ENCODE peak calls at places on chromosomes 12 and 14, in seven cellular contexts. C, W, U, O, G, D and S are unnamed samples.

GRCh38 chr12:105031061-105031807 is 45.1 kb downstream of the NOPCHAP1 start:
- DNase-seq in G (no peak), O (no peak), C (no peak), U (no peak), D (no peak), W (no peak), S (no peak)

GRCh38 chr12:40149673-40150260 is 43.9 kb upstream of the SLC2A13 start:
- DNase-seq in G (no peak), U (no peak), W (no peak), D (no peak), C (no peak), O (no peak), S (no peak)

GRCh38 chr12:11853126-11853525 is 203.7 kb downstream of the ETV6 start:
- DNase-seq in O (no peak), C (no peak), G (no peak), U (no peak), D (no peak), W (no peak), S (no peak)

GRCh38 chr12:51118706-51119105 is 35.3 kb upstream of the CSRNP2 start:
- DNase-seq in U (peak; percentile 86), G (no peak), C (no peak), O (no peak), D (no peak), W (peak; percentile 84), S (no peak)

GRCh38 chr12:57765003-57765697 is 1.7 kb downstream of the CYP27B1 start:
- DNase-seq in U (no peak), O (peak; percentile 68), D (peak; percentile 73), C (peak; percentile 65), G (no peak), W (peak; percentile 17), S (peak; percentile 47)

GRCh38 chr12:67415473-67415872 is 146.3 kb downstream of the CAND1 start:
- DNase-seq in U (peak; percentile 22), G (no peak), W (peak; percentile 27), O (peak; percentile 15), C (peak; percentile 34), D (peak; percentile 65), S (no peak)

GRCh38 chr12:51788876-51789275 is 59.6 kb downstream of the FIGNL2 start:
- DNase-seq in G (no peak), W (peak; percentile 80), U (no peak), C (no peak), O (no peak), D (no peak), S (no peak)

GRCh38 chr12:109346920-109347319 is 780 bp upstream of the MYO1H start:
- DNase-seq in O (no peak), U (no peak), D (no peak), W (no peak), C (peak; percentile 36), G (no peak), S (no peak)

GRCh38 chr12:52837341-52837741 is 3.2 kb upstream of the KRT79 start:
- DNase-seq in O (peak; percentile 23), G (no peak), D (no peak), C (peak; percentile 80), W (peak; percentile 91), U (no peak), S (no peak)

GRCh38 chr12:10363922-10364838 is 25.7 kb downstream of the KLRK1 start:
- DNase-seq in D (peak; percentile 41), U (no peak), O (no peak), W (peak; percentile 41), G (no peak), C (peak; percentile 60), S (no peak)

GRCh38 chr12:10363665-10363921 is 26.2 kb downstream of the KLRK1 start:
- DNase-seq in W (no peak), O (no peak), G (no peak), D (no peak), U (no peak), C (no peak), S (no peak)

GRCh38 chr12:10366875-10367274 is 23.0 kb downstream of the KLRK1 start:
- DNase-seq in D (no peak), U (no peak), C (peak; percentile 74), W (no peak), O (no peak), G (no peak), S (no peak)

GRCh38 chr12:10364839-10365681 is 24.8 kb downstream of the KLRK1 start:
- DNase-seq in D (peak; percentile 45), G (no peak), C (peak; percentile 83), U (peak; percentile 71), W (peak; percentile 84), O (peak; percentile 72), S (no peak)

DNA sequence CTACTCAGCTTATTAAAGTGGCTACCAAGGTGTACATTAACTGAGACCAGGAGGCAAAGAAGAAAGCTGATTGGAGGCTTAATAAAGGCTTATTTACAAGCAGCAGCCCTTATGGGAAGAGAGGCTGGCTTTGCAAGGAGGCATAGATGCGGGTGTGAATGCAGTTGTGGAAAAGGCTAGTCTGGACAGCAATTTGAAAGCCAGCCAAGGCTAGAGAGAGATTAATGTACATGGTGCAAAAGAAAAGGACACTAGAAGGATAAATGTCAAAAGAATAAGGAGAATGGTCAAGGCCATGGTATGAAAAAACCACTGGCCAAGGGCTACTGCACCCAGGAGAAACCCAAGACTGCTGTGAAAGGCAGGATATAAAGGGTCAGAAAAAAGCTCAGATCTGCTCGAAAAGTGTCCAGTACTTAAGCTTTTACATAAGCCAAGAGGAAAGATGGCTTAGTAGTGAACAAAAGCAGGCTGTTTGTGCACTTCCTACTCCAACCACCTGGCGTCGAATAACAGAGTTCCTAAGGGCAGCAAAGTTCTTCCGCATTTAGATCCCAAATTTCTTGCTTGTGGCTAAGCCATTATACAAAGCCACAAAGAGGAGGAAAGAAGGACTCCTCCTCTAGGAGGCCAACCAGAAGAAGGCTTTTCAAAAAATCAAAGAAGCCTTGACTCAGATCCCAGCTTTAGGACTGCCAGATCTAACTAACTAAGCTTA is 24.0 kb downstream of the KLRK1 start:
- DNase-seq in G (no peak), W (peak; percentile 33), U (peak; percentile 26), O (no peak), D (peak; percentile 3), C (peak; percentile 25), S (no peak)
- TF ChIP-seq CTCF in G (peak; percentile 55), W (peak; percentile 17), U (peak; percentile 44), O (peak; percentile 17), D (no peak), C (no peak), S (no peak)

GRCh38 chr12:32756476-32757158 is 920 bp upstream of the YARS2 start:
- DNase-seq in C (no peak), D (peak; percentile 40), G (no peak), O (no peak), W (no peak), U (no peak), S (no peak)
- TF ChIP-seq CTCF in C (no peak), D (no peak), G (no peak), O (no peak), W (no peak), U (no peak), S (no peak)

DNA sequence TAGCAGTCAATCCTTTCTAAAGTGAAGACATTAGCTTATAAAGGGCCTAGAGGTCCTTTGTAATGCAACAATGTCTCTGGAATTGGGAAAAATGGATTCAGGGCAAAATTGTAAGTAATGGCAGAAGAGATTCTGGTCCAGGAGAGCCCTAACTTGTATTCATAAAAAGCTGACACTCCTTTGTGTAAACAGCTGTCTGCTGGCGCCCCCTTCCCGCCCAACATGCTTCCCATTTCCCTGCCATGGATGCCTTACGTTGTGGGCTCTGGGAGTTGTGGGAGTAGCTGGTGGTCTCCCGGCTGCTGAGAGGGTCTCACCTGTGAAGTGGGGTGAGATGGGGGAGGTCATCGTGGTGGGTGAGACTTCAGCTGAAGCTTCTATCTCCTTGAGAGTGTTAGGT is 2.3 kb downstream of the ACRBP start:
- DNase-seq in U (no peak), O (no peak), G (no peak), C (no peak), W (no peak), D (peak; percentile 57), S (peak; percentile 21)
- TF ChIP-seq CTCF in U (no peak), O (no peak), G (no peak), C (no peak), W (peak; percentile 15), D (peak; percentile 51), S (no peak)

DNA sequence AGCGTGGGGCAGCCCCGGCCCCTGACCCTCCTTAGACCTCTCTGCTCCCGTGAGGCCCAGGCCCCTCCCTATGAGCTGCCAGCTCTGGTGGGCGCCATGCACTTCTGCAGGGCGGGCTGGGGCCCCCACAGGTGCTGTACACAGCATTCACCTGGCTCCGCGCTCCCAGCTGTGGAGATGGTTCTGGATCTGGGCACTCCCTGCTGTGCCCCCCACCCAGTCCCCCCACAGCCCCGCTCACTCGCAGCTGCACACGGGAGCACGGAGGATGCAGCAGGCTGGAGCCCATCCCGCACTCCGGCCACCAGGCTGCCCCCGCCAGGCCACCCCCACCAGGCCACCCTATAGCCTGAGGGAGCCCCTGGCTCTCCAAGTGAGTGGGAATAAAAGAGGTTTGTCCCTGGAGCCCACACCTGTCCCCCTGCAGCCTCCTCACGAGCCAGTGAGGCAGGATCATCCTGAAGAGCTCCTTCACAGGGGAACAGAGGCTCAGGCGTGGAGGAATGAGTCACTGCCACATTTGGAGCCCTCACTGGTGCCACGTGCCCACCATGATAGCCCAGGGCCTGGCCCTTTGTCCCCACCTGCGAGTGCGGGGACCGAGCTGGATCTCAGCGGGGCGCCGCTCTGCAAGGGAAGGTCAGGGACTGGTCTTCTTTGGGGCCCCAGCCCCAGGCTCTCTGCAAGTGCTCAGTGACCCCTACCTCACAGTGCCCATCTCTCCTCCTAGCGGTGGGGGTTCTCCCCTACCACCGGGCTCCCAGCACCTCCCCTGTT is 1.9 kb downstream of the ADSS1 start:
- DNase-seq in W (no peak), D (no peak), C (no peak), G (no peak), O (no peak), U (no peak), S (no peak)
- TF ChIP-seq CTCF in W (no peak), D (no peak), C (no peak), G (peak; percentile 12), O (peak; percentile 16), U (no peak), S (no peak)